ENCODE peak calls at places on chromosome 21, in ten cellular contexts. J is KG1; N is HFFc6; Q is H4; I is LHCN-M2; C is T1000; D is H9; E is stimulated activated CD4-positive, alpha-beta T cell treated with anti-CD3 and anti-CD28 coated beads, Interleukin-12 subunit alpha, Interleukin-12 subunit beta, amount 100 ng/mL, for 24 hours; S is astrocyte of the spinal cord; M is astrocyte. T is an unnamed sample.

GRCh38 chr21:42829954-42830353 is 49.4 kb downstream of the WDR4 start:
- DNase-seq in J (no peak), N (no peak), Q (no peak), I (no peak), C (no peak), D (no peak), E (no peak), S (no peak), M (no peak), T (no peak)

GRCh38 chr21:42503711-42504110 is 7.7 kb upstream of the RSPH1 start:
- DNase-seq in J (peak), N (no peak), Q (no peak), I (no peak), C (no peak), D (no peak), E (no peak), S (no peak), M (no peak), T (no peak)

GRCh38 chr21:37642493-37642892 is 273.8 kb downstream of the KCNJ6 start:
- DNase-seq in J (no peak), N (no peak), Q (no peak), I (no peak), C (no peak), D (peak), E (peak), S (no peak), M (no peak), T (peak)

GRCh38 chr21:45989355-45990048 is 7.9 kb downstream of the COL6A1 start:
- DNase-seq in J (no peak), N (no peak), Q (no peak), I (no peak), C (no peak), D (no peak), E (no peak), S (no peak), M (no peak), T (no peak)

GRCh38 chr21:17270234-17270633 is 242.6 kb upstream of the CXADR start:
- DNase-seq in J (no peak), N (peak), Q (peak), I (peak), C (no peak), D (no peak), E (no peak), S (peak), M (peak), T (no peak)

GRCh38 chr21:43764576-43765495 is 11.3 kb downstream of the CSTB start:
- DNase-seq in J (no peak), N (peak), Q (no peak), I (no peak), C (no peak), D (no peak), E (no peak), S (peak), M (no peak), T (no peak)

GRCh38 chr21:41926068-41926806 is 27.6 kb downstream of the C2CD2 start:
- DNase-seq in J (no peak), N (no peak), Q (peak), I (peak), C (no peak), D (no peak), E (no peak), S (peak), M (peak), T (no peak)

GRCh38 chr21:37407719-37408455 is 41.3 kb downstream of the DYRK1A start:
- DNase-seq in J (no peak), N (peak), Q (no peak), I (peak), C (no peak), D (no peak), E (no peak), S (peak), M (peak), T (no peak)

GRCh38 chr21:18369115-18369514 is 34.5 kb downstream of the TMPRSS15 start:
- DNase-seq in J (no peak), N (no peak), Q (peak), I (peak), C (no peak), D (no peak), E (no peak), S (peak), M (no peak), T (peak)

GRCh38 chr21:44454747-44455523 is at the start of gene LRRC3:
- DNase-seq in J (no peak), N (no peak), Q (no peak), I (no peak), C (no peak), D (peak), E (peak), S (peak), M (peak), T (peak)

T was measured in NCI-H146.